ENCODE peak calls at places on chromosome 14, in six cellular contexts. Y is upper lobe of left lung; L is Caco-2; E is neural progenitor cell; N is testis; J is CD4-positive, CD25-positive, alpha-beta regulatory T cell. T is an unnamed sample.
A peak's percentile ranks its signal among the peaks of the same experiment; 100 is the strongest.

GRCh38 chr14:103169954-103170353 is 46.7 kb downstream of the TNFAIP2 start:
- DNase-seq in L (no peak), E (no peak), J (no peak), Y (no peak), N (no peak), T (no peak)

GRCh38 chr14:29111554-29111953 is 345.0 kb downstream of the FOXG1 start:
- DNase-seq in L (no peak), J (no peak), N (no peak), E (no peak), Y (no peak), T (no peak)

GRCh38 chr14:31505411-31505810 is 17.6 kb upstream of the GPR33 start:
- DNase-seq in N (no peak), L (no peak), Y (no peak), J (no peak), E (no peak), T (no peak)

GRCh38 chr14:105083926-105084685 is 18.9 kb upstream of the GPR132 start:
- DNase-seq in L (no peak), J (no peak), E (no peak), N (no peak), Y (peak; percentile 8), T (no peak)

GRCh38 chr14:97688626-97689336 is 891.6 kb downstream of the VRK1 start:
- DNase-seq in E (no peak), N (no peak), Y (no peak), L (no peak), J (no peak), T (no peak)

GRCh38 chr14:94485944-94486841 is 10.2 kb upstream of the SERPINA9 start:
- DNase-seq in L (peak; percentile 75), J (peak; percentile 11), Y (peak; percentile 61), N (peak; percentile 70), E (peak; percentile 88), T (peak; percentile 93)

GRCh38 chr14:103709814-103710213 is 5.4 kb downstream of the XRCC3 start:
- DNase-seq in E (no peak), L (no peak), Y (no peak), N (no peak), J (no peak), T (no peak)

GRCh38 chr14:71231521-71232393 is 324.5 kb downstream of the PCNX1 start:
- DNase-seq in E (no peak), N (peak; percentile 25), Y (no peak), J (peak; percentile 30), L (no peak), T (peak; percentile 37)

GRCh38 chr14:95361373-95362179 is 41.9 kb upstream of the CLMN start:
- DNase-seq in Y (peak; percentile 37), L (no peak), J (peak; percentile 24), E (peak; percentile 60), N (peak; percentile 73), T (peak; percentile 87)

GRCh38 chr14:27427796-27428195 is 830.0 kb upstream of the NOVA1 start:
- DNase-seq in L (no peak), Y (no peak), N (no peak), J (no peak), E (no peak), T (no peak)

GRCh38 chr14:73780391-73780790 is 66.2 kb upstream of the PNMA1 start:
- DNase-seq in J (no peak), Y (no peak), L (no peak), E (no peak), N (no peak), T (no peak)

GRCh38 chr14:67674139-67674479 is 323 bp downstream of the VTI1B start:
- DNase-seq in Y (peak; percentile 79), N (peak; percentile 86), J (peak; percentile 48), E (peak; percentile 90), L (peak; percentile 86), T (peak; percentile 91)

GRCh38 chr14:105978618-105979295 is 452.4 kb downstream of the TMEM121 start:
- DNase-seq in Y (no peak), L (no peak), J (no peak), E (no peak), N (no peak), T (no peak)

GRCh38 chr14:72416892-72417291 is 477.0 kb downstream of the DPF3 start:
- DNase-seq in J (no peak), N (peak; percentile 30), E (no peak), L (peak; percentile 7), Y (no peak), T (peak; percentile 26)

GRCh38 chr14:39762576-39763401 is 330.6 kb upstream of the FBXO33 start:
- DNase-seq in N (no peak), Y (no peak), L (peak; percentile 16), E (no peak), J (peak; percentile 0), T (no peak)

GRCh38 chr14:39765676-39766075 is 333.4 kb upstream of the FBXO33 start:
- DNase-seq in E (no peak), J (no peak), N (no peak), L (no peak), Y (no peak), T (no peak)

GRCh38 chr14:39768579-39768978 is 336.3 kb upstream of the FBXO33 start:
- DNase-seq in E (no peak), L (no peak), J (no peak), Y (no peak), N (no peak), T (no peak)

GRCh38 chr14:39766397-39767000 is 334.3 kb upstream of the FBXO33 start:
- DNase-seq in J (no peak), E (no peak), L (peak; percentile 12), Y (no peak), N (no peak), T (peak; percentile 6)

GRCh38 chr14:39763402-39763890 is 331.2 kb upstream of the FBXO33 start:
- DNase-seq in Y (no peak), E (no peak), L (no peak), J (no peak), N (no peak), T (no peak)
- H3K4me3 ChIP-seq in Y (no peak overlapping the region), E (no peak overlapping the region), L (no peak overlapping the region), J (no peak overlapping the region), N (no peak overlapping the region), T (no peak overlapping the region)

DNA sequence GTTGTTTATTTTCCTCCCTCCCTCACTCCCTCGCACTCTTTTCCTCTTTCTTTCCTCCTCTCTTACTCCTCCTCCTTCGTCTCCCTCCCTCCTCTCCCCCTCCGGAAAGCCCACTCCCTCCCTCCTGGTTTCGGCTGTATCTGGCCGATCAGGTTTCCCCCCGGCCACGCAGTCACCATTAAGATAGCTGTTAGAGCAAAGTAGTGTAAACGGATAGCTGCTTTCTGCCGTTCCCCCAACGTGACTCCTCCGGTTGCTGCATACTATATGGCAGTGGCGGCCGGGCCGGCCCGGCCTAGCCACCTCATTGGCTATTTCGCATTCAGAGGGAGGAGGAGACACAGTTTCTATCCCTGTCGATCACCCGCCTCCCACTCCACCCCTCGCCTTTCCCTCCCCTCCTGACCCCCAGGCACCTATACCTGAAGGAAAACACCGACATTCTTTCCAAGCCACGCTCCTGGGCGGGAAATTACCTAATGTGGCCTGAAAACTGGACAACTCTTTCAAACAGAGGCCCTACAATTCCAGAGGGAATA is at the start of gene SIX4:
- DNase-seq in Y (peak; percentile 82), N (peak; percentile 78), L (peak; percentile 79), J (peak; percentile 20), E (peak; percentile 92), T (peak; percentile 92)
- H3K27me3 ChIP-seq in Y (peaks cover 26% of the 10 kb centered on the region), N (no peaks in the 10 kb centered on the region), L (no peaks in the 10 kb centered on the region), J (peaks cover 51% of the 10 kb centered on the region), E (no peaks in the 10 kb centered on the region), T (no peaks in the 10 kb centered on the region)

GRCh38 chr14:22152161-22152870 is 436.7 kb downstream of the DAD1 start:
- DNase-seq in J (no peak), E (no peak), L (no peak), Y (no peak), N (no peak), T (no peak)
- H3K36me3 ChIP-seq in J (no peaks in the 10 kb centered on the region), E (no peaks in the 10 kb centered on the region), L (no peaks in the 10 kb centered on the region), Y (no peaks in the 10 kb centered on the region), N (no peaks in the 10 kb centered on the region), T (no peaks in the 10 kb centered on the region)

GRCh38 chr14:56959869-56960268 is 149.6 kb upstream of the OTX2 start:
- DNase-seq in E (no peak), N (no peak), L (no peak), J (no peak), Y (no peak), T (no peak)

GRCh38 chr14:56964885-56965284 is 154.6 kb upstream of the OTX2 start:
- DNase-seq in E (peak; percentile 72), J (no peak), Y (no peak), L (no peak), N (no peak), T (no peak)

GRCh38 chr14:56963381-56963780 is 153.1 kb upstream of the OTX2 start:
- DNase-seq in Y (no peak), L (no peak), J (no peak), N (no peak), E (no peak), T (no peak)

GRCh38 chr14:56962431-56962830 is 152.2 kb upstream of the OTX2 start:
- DNase-seq in E (no peak), L (no peak), Y (no peak), N (no peak), J (no peak), T (no peak)
- H3K4me3 ChIP-seq in E (no peak overlapping the region), L (no peak overlapping the region), Y (no peak overlapping the region), N (no peak overlapping the region), J (no peak overlapping the region), T (no peak overlapping the region)

DNA sequence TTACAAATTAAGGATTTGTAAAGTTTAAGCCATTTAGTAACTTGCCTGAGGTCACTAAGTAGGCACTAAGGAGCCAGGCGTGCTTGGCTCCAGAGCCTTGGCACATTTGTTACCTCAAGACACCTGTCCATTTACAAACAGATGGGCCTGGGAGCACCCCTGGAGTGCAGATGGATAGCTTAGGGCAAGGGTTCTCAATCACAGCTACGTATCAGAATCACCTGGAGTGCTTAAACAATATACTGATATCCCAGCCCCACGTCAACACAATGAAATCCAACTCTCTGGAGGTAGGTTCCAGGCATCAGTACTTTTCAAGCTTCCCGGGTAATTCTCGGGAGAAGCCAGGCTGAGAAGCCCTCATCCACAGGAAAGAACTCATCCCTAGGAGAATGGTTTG is 45.4 kb downstream of the SLC8A3 start:
- DNase-seq in J (no peak), N (no peak), Y (no peak), E (no peak), L (no peak), T (no peak)
- H3K27me3 ChIP-seq in J (peaks cover 6% of the 10 kb centered on the region), N (no peaks in the 10 kb centered on the region), Y (no peaks in the 10 kb centered on the region), E (peaks cover 9% of the 10 kb centered on the region), L (peaks cover 1% of the 10 kb centered on the region), T (no peaks in the 10 kb centered on the region)

DNA sequence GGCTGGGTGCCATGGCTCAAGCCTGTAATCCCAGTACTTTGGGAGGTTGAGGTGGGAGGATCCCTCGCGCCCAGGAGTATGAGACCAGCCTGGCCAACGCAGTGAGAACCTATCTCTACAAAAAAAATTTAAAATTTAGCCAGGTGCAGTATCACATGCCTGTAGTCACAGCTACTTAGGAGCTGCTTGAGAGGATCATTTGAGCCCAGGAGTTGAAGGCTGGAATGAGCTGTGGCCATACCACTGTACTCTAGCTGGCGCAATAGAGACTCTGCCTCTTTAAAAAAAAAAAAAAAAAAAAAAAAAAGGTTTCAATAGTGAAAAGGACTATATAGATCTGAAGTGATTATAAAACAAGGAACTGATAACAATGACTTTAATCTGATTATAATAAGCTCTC is 13.5 kb downstream of the PSMA3 start:
- DNase-seq in Y (peak; percentile 24), J (no peak), E (no peak), N (no peak), L (no peak), T (no peak)
- H3K36me3 ChIP-seq in Y (peaks cover 64% of the 10 kb centered on the region), J (peaks cover 77% of the 10 kb centered on the region), E (peaks cover 27% of the 10 kb centered on the region), N (no peaks in the 10 kb centered on the region), L (no peaks in the 10 kb centered on the region), T (peaks cover 25% of the 10 kb centered on the region)